ENCODE peak calls at places on chromosomes 2 and 18, in six cellular contexts. S is mesendoderm, D is IMR-90, O is H1, X is H9, E is mesenchymal stem cell. W is an unnamed sample.

GRCh38 chr2:179898873-179899272 is 37.5 kb upstream of the ZNF385B start:
- DNase-seq in S (peak; percentile 91), D (peak; percentile 17), O (peak; percentile 27), X (peak; percentile 78), E (peak; percentile 44), W (peak; percentile 35)

GRCh38 chr2:200603972-200604371 is 18.2 kb downstream of the AOX1 start:
- DNase-seq in S (peak; percentile 59), D (peak; percentile 84), O (no peak), X (no peak), E (peak; percentile 56), W (no peak)

GRCh38 chr2:95052301-95052700 is 26.8 kb downstream of the MAL start:
- DNase-seq in S (no peak), D (no peak), O (no peak), X (no peak), E (no peak), W (no peak)

GRCh38 chr2:105671156-105671555 is 73.6 kb upstream of the NCK2 start:
- DNase-seq in S (no peak), D (peak; percentile 24), O (no peak), X (no peak), E (no peak), W (no peak)

GRCh38 chr18:14089176-14089575 is 43.1 kb downstream of the ZNF519 start:
- DNase-seq in S (no peak), D (no peak), O (no peak), X (no peak), E (no peak), W (no peak)

GRCh38 chr18:47247036-47247832 is 4.2 kb downstream of the SKOR2 start:
- DNase-seq in S (peak; percentile 76), D (no peak), O (no peak), X (peak; percentile 75), E (no peak), W (no peak)

GRCh38 chr2:112032615-112033457 is 22.2 kb upstream of the TMEM87B start:
- DNase-seq in S (no peak), D (peak; percentile 71), O (no peak), X (no peak), E (peak; percentile 96), W (no peak)

GRCh38 chr18:74196220-74197119 is 48.1 kb downstream of the TIMM21 start:
- DNase-seq in S (peak; percentile 74), D (peak; percentile 66), O (no peak), X (peak; percentile 50), E (peak; percentile 74), W (peak; percentile 46)

GRCh38 chr18:23067236-23067635 is 68.0 kb upstream of the CABLES1 start:
- DNase-seq in S (no peak), D (peak; percentile 7), O (no peak), X (no peak), E (no peak), W (no peak)

GRCh38 chr2:121830809-121831208 is 75.4 kb downstream of the TSN start:
- DNase-seq in S (no peak), D (no peak), O (no peak), X (no peak), E (no peak), W (no peak)

GRCh38 chr2:119405151-119405550 is 26.5 kb upstream of the TMEM37 start:
- DNase-seq in S (no peak), D (no peak), O (no peak), X (no peak), E (no peak), W (no peak)

GRCh38 chr18:38025433-38026038 is 459.9 kb upstream of the CELF4 start:
- DNase-seq in S (peak; percentile 91), D (no peak), O (peak; percentile 9), X (no peak), E (peak; percentile 45), W (no peak)

GRCh38 chr2:32864337-32864736 is 82.4 kb upstream of the LTBP1 start:
- DNase-seq in S (no peak), D (peak; percentile 72), O (no peak), X (no peak), E (peak; percentile 60), W (no peak)

GRCh38 chr18:7870855-7871254 is 303.7 kb downstream of the PTPRM start:
- DNase-seq in S (no peak), D (peak; percentile 14), O (no peak), X (no peak), E (peak; percentile 46), W (no peak)

GRCh38 chr2:237297421-237298155 is 116.4 kb downstream of the COL6A3 start:
- DNase-seq in S (no peak), D (peak; percentile 26), O (no peak), X (no peak), E (peak; percentile 71), W (no peak)

GRCh38 chr18:48781041-48781989 is 169.4 kb downstream of the SMAD7 start:
- DNase-seq in S (peak; percentile 80), D (peak; percentile 39), O (no peak), X (no peak), E (peak; percentile 89), W (peak; percentile 40)

GRCh38 chr18:74652392-74652988 is 54.8 kb downstream of the ZNF407 start:
- DNase-seq in S (peak; percentile 55), D (peak; percentile 66), O (no peak), X (no peak), E (peak; percentile 63), W (peak; percentile 18)

DNA sequence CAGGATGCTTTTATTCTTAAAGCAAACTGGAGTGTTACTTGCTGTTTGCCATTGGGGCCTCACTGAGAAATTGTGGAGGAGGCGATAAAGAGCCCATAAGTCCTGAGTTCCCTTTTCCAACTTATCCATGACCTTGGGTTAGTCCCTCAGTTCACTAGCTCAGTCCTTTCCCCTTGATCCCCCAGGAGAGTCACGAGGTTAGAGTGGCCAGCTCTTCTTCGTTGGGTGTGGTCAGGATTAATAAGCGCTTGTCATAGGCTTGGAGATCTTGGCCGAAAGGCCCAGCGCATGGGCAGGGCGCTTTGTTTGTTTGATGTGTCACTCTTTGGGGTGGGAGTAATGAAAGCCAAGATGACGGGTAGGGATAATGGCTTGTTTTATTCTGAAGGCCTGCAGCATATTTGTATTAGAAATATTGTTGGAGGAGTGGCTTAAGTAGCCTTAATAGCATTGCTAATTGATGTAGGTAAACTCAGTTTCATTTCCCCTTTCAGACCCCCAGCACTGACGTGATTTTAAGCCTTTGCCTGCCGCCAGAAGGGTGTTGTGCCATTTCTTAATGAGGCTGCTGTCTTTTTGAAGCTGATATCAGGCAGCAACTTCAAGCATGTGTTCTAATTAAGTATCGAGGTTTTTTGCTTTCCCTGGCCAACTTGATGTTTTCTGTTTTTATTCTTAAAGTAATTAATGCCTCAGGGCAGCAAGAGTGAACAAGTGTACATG is 15.7 kb downstream of the GRHL1 start:
- DNase-seq in S (no peak), D (no peak), O (no peak), X (no peak), E (no peak), W (no peak)
- H3K27ac ChIP-seq in S (no peak overlapping the region), D (no peak overlapping the region), O (no peak overlapping the region), X (no peak overlapping the region), E (no peak overlapping the region), W (no peak overlapping the region)

GRCh38 chr2:212408524-212408923 is 130.1 kb downstream of the ERBB4 start:
- DNase-seq in S (no peak), D (no peak), O (no peak), X (no peak), E (no peak), W (no peak)

GRCh38 chr2:212409560-212409959 is 129.0 kb downstream of the ERBB4 start:
- DNase-seq in S (no peak), D (no peak), O (no peak), X (no peak), E (no peak), W (no peak)

GRCh38 chr2:212402316-212402715 is 136.3 kb downstream of the ERBB4 start:
- DNase-seq in S (no peak), D (no peak), O (no peak), X (no peak), E (no peak), W (no peak)

GRCh38 chr2:212406716-212407115 is 131.9 kb downstream of the ERBB4 start:
- DNase-seq in S (no peak), D (no peak), O (no peak), X (no peak), E (no peak), W (no peak)
- H2BK15ac ChIP-seq in S (no peak overlapping the region), D (no peak overlapping the region), O (no peak overlapping the region), X (no peak overlapping the region), E (no peak overlapping the region), W (no peak overlapping the region)

DNA sequence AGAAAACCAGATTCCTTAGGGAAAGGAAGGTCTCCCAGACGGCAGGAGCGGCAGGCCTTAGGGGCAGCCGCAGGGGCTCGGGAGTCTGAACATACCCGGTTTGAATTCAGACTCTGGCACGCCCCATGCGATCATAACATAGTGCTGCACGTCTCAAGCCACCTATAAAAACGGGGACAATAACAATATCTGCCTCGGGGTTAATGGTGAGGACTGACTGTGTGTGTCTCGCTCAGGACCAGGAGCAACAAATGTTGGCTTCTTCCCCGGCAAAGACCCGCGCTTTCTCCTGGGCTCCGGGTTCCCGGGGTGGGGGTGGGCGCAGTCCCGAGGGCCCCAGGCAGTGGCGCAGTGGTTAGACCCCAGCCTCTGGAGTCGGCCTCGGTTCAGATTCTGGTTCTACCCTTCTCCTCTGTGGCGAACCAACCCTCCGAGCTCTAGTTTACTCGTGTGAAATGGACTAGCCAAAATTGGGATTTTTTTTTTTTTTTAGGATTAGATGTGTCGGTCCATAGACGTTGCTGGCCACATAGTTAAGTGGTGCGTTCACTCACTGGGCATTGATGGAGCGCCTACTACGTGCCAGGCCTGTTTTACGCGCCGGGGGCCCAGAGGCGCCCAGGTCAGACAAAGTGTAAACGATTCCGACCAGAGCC is 959 bp upstream of the SH3BP4 start:
- DNase-seq in S (peak; percentile 70), D (peak; percentile 64), O (no peak), X (no peak), E (peak; percentile 79), W (no peak)
- H3K27ac ChIP-seq in S (no peak overlapping the region), D (peak overlapping the region; percentile 99), O (no peak overlapping the region), X (no peak overlapping the region), E (peak overlapping the region; percentile 99), W (no peak overlapping the region)

DNA sequence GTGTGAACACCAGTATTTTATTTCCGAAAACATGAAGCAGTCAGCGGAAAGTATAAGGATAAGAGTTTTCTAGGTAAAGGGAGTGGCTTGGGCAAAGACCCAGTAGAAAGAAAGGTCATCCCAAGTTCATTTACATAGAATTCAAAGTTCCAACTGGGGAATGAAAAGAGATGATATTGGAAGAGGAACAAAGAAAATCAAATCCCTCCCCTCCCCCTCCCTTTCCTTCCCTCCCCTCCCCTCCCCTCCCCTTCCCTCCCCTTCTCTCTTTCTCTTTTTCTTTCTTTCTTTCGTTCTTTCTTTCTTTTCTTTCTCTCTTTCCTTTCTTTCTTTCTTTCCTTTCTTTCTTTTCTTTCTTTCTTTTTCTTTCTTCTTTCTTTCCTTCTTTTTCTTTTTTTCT is 675.7 kb upstream of the NRXN1 start:
- DNase-seq in S (no peak), D (no peak), O (no peak), X (no peak), E (no peak), W (no peak)
- H2BK15ac ChIP-seq in S (no peak overlapping the region), D (no peak overlapping the region), O (no peak overlapping the region), X (no peak overlapping the region), E (no peak overlapping the region), W (no peak overlapping the region)

GRCh38 chr2:27715318-27716165 is 51.9 kb downstream of the SLC4A1AP start:
- DNase-seq in S (peak; percentile 34), D (peak; percentile 69), O (no peak), X (no peak), E (peak; percentile 66), W (no peak)
- H3K27ac ChIP-seq in S (no peak overlapping the region), D (peak overlapping the region; percentile 45), O (peak overlapping the region; percentile 29), X (no peak overlapping the region), E (no peak overlapping the region), W (no peak overlapping the region)

W was measured in neuronal stem cell.